ENCODE peak calls at places on chromosomes 1 and 21, in eight cellular contexts. P is neural progenitor cell, U is heart right ventricle, D is BE2C, S is neural crest cell, J is astrocyte of the spinal cord, Q is GM06990, T is thoracic aorta. M is an unnamed sample.

GRCh38 chr1:47337350-47337749 is 3.8 kb downstream of the CMPK1 start:
- DNase-seq in P (no peak), U (no peak), D (no peak), S (no peak), J (no peak), Q (no peak), T (no peak), M (no peak)

GRCh38 chr21:35922618-35923017 is 137.7 kb downstream of the SETD4 start:
- DNase-seq in P (no peak), U (no peak), D (no peak), S (no peak), J (peak; percentile 64), Q (no peak), T (no peak), M (no peak)

GRCh38 chr1:71634159-71634558 is 553.3 kb upstream of the ZRANB2 start:
- DNase-seq in P (no peak), U (no peak), D (no peak), S (no peak), J (no peak), Q (no peak), T (no peak), M (no peak)

GRCh38 chr1:152757747-152758146 is at the start of gene KPRP:
- DNase-seq in P (no peak), U (no peak), D (no peak), S (no peak), J (no peak), Q (no peak), T (no peak), M (no peak)

GRCh38 chr1:229664133-229664689 is 38.2 kb downstream of the URB2 start:
- DNase-seq in P (no peak), U (no peak), D (peak; percentile 67), S (no peak), J (peak; percentile 46), Q (peak; percentile 45), T (no peak), M (no peak)

GRCh38 chr21:26444646-26445045 is 128.4 kb downstream of the CYYR1 start:
- DNase-seq in P (no peak), U (no peak), D (no peak), S (no peak), J (no peak), Q (no peak), T (no peak), M (no peak)

GRCh38 chr1:199725002-199725401 is 302.5 kb upstream of the NR5A2 start:
- DNase-seq in P (no peak), U (no peak), D (no peak), S (no peak), J (no peak), Q (peak; percentile 15), T (no peak), M (no peak)

GRCh38 chr1:61083014-61083798 is 845 bp downstream of the NFIA start:
- DNase-seq in P (peak; percentile 66), U (peak; percentile 33), D (peak; percentile 23), S (no peak), J (no peak), Q (no peak), T (no peak), M (peak; percentile 57)

GRCh38 chr1:211557894-211558625 is 20.9 kb downstream of the SLC30A1 start:
- DNase-seq in P (no peak), U (no peak), D (no peak), S (no peak), J (no peak), Q (no peak), T (no peak), M (no peak)

GRCh38 chr1:226121587-226122400 is 59.3 kb downstream of the H3-3A start:
- DNase-seq in P (peak; percentile 94), U (peak; percentile 58), D (peak; percentile 82), S (peak; percentile 76), J (peak; percentile 21), Q (peak; percentile 89), T (no peak), M (peak; percentile 85)

DNA sequence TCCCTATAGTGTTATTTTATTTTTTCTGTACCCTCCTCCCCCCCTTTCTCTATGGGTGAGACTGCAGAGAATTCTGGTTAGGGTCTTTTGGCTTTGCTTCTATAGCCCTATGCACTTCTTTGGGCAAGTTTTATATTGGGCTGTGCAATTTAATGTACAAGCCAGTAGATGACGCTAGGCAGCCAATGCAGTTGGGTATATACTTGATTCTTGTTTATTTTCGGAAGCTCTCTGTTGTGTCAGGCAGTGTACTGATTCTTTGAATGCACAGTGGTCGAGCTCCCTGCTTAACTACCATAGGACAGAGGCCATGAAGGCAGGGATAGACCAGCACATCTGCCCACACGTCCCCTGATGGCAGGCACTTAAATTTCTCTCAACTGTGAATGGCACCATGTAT is 34.1 kb upstream of the GPR52 start:
- DNase-seq in P (peak; percentile 58), U (no peak), D (peak; percentile 20), S (no peak), J (no peak), Q (no peak), T (no peak), M (no peak)
- TF ChIP-seq CTCF in P (peak; percentile 69), U (no peak), D (peak; percentile 63), S (peak; percentile 20), J (peak; percentile 22), Q (peak; percentile 24), T (no peak), M (peak; percentile 8)

GRCh38 chr1:212699104-212699838 is 369 bp downstream of the BATF3 start:
- DNase-seq in P (peak; percentile 77), U (no peak), D (peak; percentile 65), S (peak; percentile 21), J (peak; percentile 24), Q (peak; percentile 81), T (peak; percentile 4), M (peak; percentile 57)
- TF ChIP-seq CTCF in P (peak; percentile 62), U (peak; percentile 43), D (peak; percentile 56), S (peak; percentile 62), J (peak; percentile 47), Q (peak; percentile 67), T (peak; percentile 50), M (no peak)

GRCh38 chr1:159207774-159208459 is 3.2 kb downstream of the ACKR1 start:
- DNase-seq in P (peak; percentile 55), U (no peak), D (no peak), S (no peak), J (no peak), Q (no peak), T (no peak), M (no peak)
- TF ChIP-seq CTCF in P (no peak), U (no peak), D (no peak), S (no peak), J (no peak), Q (no peak), T (no peak), M (no peak)

GRCh38 chr1:98276514-98276913 is 355.7 kb upstream of the DPYD start:
- DNase-seq in P (no peak), U (no peak), D (no peak), S (no peak), J (no peak), Q (no peak), T (no peak), M (no peak)
- TF ChIP-seq CTCF in P (no peak), U (no peak), D (no peak), S (no peak), J (no peak), Q (no peak), T (no peak), M (no peak)

GRCh38 chr1:214808845-214809460 is 206.0 kb downstream of the CENPF start:
- DNase-seq in P (peak; percentile 50), U (no peak), D (no peak), S (no peak), J (peak; percentile 48), Q (no peak), T (no peak), M (no peak)
- TF ChIP-seq CTCF in P (peak; percentile 63), U (no peak), D (peak; percentile 35), S (no peak), J (peak; percentile 37), Q (peak; percentile 25), T (no peak), M (peak; percentile 27)

DNA sequence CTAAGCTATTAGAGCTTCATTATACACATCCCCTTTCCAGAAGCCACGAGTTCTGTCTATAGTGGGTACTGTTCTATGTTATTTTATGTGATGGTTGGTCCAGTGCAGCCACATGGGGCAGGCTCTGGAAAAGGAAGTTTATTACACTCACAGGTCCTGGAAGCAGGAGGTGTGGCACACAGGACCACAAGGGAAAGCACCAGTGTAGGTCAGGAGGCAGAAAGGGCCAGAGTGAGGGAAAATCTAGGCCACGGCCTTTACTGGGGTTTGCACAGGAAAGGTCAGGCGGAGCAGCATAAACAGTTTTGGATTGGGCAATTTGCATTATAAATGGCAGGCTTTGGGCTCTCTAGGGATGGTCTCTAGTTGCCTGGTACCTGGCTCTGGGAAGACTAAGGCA is 21.8 kb upstream of the CNIH3 start:
- DNase-seq in P (no peak), U (no peak), D (no peak), S (no peak), J (no peak), Q (no peak), T (no peak), M (no peak)
- TF ChIP-seq CTCF in P (no peak), U (no peak), D (peak; percentile 0), S (no peak), J (no peak), Q (no peak), T (no peak), M (no peak)

DNA sequence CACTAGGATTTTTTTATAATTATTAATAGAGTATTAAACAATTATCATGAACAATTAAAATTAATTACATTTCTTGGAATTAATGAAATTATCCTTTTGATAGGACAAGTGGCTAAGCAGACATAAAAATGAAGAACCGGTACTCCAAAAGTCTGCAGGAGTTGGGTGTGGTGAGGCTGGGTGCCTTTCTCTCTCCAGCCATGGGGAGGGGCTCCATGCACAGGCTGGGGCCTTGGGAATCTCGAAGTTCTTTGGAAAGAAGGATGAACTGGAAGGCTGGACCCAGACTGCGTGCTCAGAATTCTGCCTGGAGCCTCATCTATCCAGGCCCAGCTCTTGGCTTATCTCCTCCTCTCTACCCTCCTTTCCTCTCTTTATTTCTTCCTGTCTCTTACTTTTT is 94.1 kb downstream of the ACTL8 start:
- DNase-seq in P (no peak), U (no peak), D (no peak), S (no peak), J (no peak), Q (no peak), T (no peak), M (no peak)
- TF ChIP-seq CTCF in P (peak; percentile 16), U (no peak), D (peak; percentile 5), S (no peak), J (peak; percentile 50), Q (no peak), T (no peak), M (no peak)